ENCODE peak calls at places on chromosomes 6 and 20, in four cellular contexts. E is colonic mucosa, O is Panc1, U is fibroblast of lung. B is an unnamed sample. For H3K36me3 and H3K27me3, the result is how much of the 10 kb centered on the place peaks cover.

GRCh38 chr6:148005806-148006205 is 336.8 kb upstream of the SASH1 start:
- DNase-seq in E (no peak), U (no peak), O (no peak), B (no peak)

GRCh38 chr6:54308677-54309315 is 555 bp downstream of the TINAG start:
- DNase-seq in U (no peak), O (no peak), E (no peak), B (no peak)

GRCh38 chr6:143405381-143406154 is 44.9 kb downstream of the ADAT2 start:
- DNase-seq in E (no peak), O (no peak), U (peak), B (no peak)

GRCh38 chr20:59173938-59174496 is 10.4 kb downstream of the ZNF831 start:
- DNase-seq in U (no peak), O (no peak), E (no peak), B (no peak)

GRCh38 chr6:106165885-106166485 is 79.8 kb downstream of the PRDM1 start:
- DNase-seq in O (no peak), U (peak), E (no peak), B (no peak)

GRCh38 chr6:89749918-89750317 is 69.7 kb downstream of the MDN1 start:
- DNase-seq in O (no peak), U (peak), E (no peak), B (no peak)

GRCh38 chr6:105227292-105227628 is 47.4 kb upstream of the POPDC3 start:
- DNase-seq in O (no peak), U (no peak), E (no peak), B (no peak)

GRCh38 chr6:21992178-21992967 is 304.5 kb downstream of the PRL start:
- DNase-seq in E (no peak), U (peak), O (no peak), B (no peak)

GRCh38 chr6:132482595-132482994 is 30.3 kb downstream of the STX7 start:
- DNase-seq in O (no peak), U (no peak), E (no peak), B (no peak)

GRCh38 chr6:46022110-46022948 is 6.7 kb upstream of the CLIC5 start:
- DNase-seq in O (no peak), E (no peak), U (no peak), B (no peak)

GRCh38 chr20:2301164-2301622 is 5.4 kb downstream of the TGM3 start:
- DNase-seq in E (peak), U (peak), O (no peak), B (no peak)

GRCh38 chr20:20367681-20368413 is at the start of gene INSM1:
- DNase-seq in E (no peak), O (no peak), U (no peak), B (peak)

GRCh38 chr20:37955511-37955910 is 52.6 kb downstream of the VSTM2L start:
- DNase-seq in O (no peak), U (no peak), E (peak), B (no peak)

GRCh38 chr20:49028684-49029083 is 17.4 kb upstream of the CSE1L start:
- DNase-seq in E (no peak), O (no peak), U (peak), B (peak)

GRCh38 chr6:44386929-44387345 is 569 bp upstream of the CDC5L start:
- DNase-seq in E (peak), U (peak), O (no peak), B (no peak)

GRCh38 chr6:43873806-43874714 is 104.0 kb downstream of the VEGFA start:
- DNase-seq in O (no peak), U (no peak), E (peak), B (peak)

GRCh38 chr20:50575869-50576720 is 65.9 kb downstream of the PTPN1 start:
- DNase-seq in U (peak), O (no peak), E (peak), B (peak)

GRCh38 chr6:75272145-75272840 is 12.3 kb downstream of the TMEM30A start:
- DNase-seq in U (peak), E (no peak), O (no peak), B (no peak)

GRCh38 chr20:19460386-19460785 is 247.9 kb downstream of the SLC24A3 start:
- DNase-seq in U (peak), E (no peak), O (no peak), B (no peak)

GRCh38 chr6:22873531-22874136 is 304.3 kb downstream of the HDGFL1 start:
- DNase-seq in E (no peak), O (no peak), U (peak), B (no peak)

GRCh38 chr6:42226251-42227143 is 8.8 kb upstream of the MRPS10 start:
- DNase-seq in O (peak), E (peak), U (peak), B (no peak)

GRCh38 chr6:143676437-143677045 is 1.2 kb upstream of the PHACTR2 start:
- DNase-seq in E (no peak), U (no peak), O (no peak), B (no peak)

GRCh38 chr20:24804481-24805206 is 144.4 kb upstream of the CST7 start:
- DNase-seq in O (no peak), E (no peak), U (no peak), B (no peak)

GRCh38 chr6:36364669-36365479 is 22.6 kb downstream of the ETV7 start:
- DNase-seq in O (no peak), E (no peak), U (peak), B (no peak)

GRCh38 chr6:14046476-14047068 is 71.0 kb upstream of the CD83 start:
- DNase-seq in E (peak), U (peak), O (peak), B (peak)

GRCh38 chr6:106562001-106562400 is 67.3 kb downstream of the RTN4IP1 start:
- DNase-seq in E (no peak), O (no peak), U (no peak), B (no peak)

GRCh38 chr6:17493286-17493685 is 99.9 kb downstream of the CAP2 start:
- DNase-seq in E (no peak), O (no peak), U (peak), B (no peak)

GRCh38 chr6:150711584-150712501 is 112.2 kb downstream of the PLEKHG1 start:
- DNase-seq in U (no peak), O (no peak), E (peak), B (no peak)

GRCh38 chr6:9204171-9204570 is 768.8 kb upstream of the SLC35B3 start:
- DNase-seq in U (peak), O (peak), E (no peak), B (no peak)

GRCh38 chr20:2820896-2821869 is 5.0 kb downstream of the TMEM239 start:
- DNase-seq in O (no peak), U (no peak), E (no peak), B (peak)

GRCh38 chr6:33144373-33144772 is 47.9 kb downstream of the COL11A2 start:
- DNase-seq in O (no peak), E (no peak), U (peak), B (no peak)

GRCh38 chr20:20564279-20564678 is 148.2 kb downstream of the RALGAPA2 start:
- DNase-seq in U (no peak), O (no peak), E (no peak), B (no peak)

GRCh38 chr20:39607124-39607523 is 645.0 kb downstream of the DHX35 start:
- DNase-seq in U (peak), E (no peak), O (no peak), B (no peak)

GRCh38 chr6:151916680-151917164 is 109.2 kb downstream of the ESR1 start:
- DNase-seq in O (no peak), U (peak), E (no peak), B (no peak)

GRCh38 chr20:33160681-33161080 is 7.3 kb upstream of the BPIFA2 start:
- DNase-seq in O (no peak), U (no peak), E (no peak), B (no peak)

GRCh38 chr20:33159713-33160112 is 8.2 kb upstream of the BPIFA2 start:
- DNase-seq in U (no peak), E (no peak), O (no peak), B (no peak)

GRCh38 chr20:33162753-33163152 is 5.2 kb upstream of the BPIFA2 start:
- DNase-seq in E (no peak), O (no peak), U (no peak), B (no peak)

GRCh38 chr20:33162313-33162712 is 5.6 kb upstream of the BPIFA2 start:
- DNase-seq in O (no peak), U (no peak), E (no peak), B (no peak)

GRCh38 chr20:33158637-33159385 is 9.1 kb upstream of the BPIFA2 start:
- DNase-seq in E (no peak), O (no peak), U (no peak), B (peak)
- H3K4me3 ChIP-seq in E (no peak), O (no peak), U (no peak), B (no peak)

GRCh38 chr20:62885046-62885445 is 23.4 kb upstream of the TCFL5 start:
- DNase-seq in E (no peak), O (no peak), U (no peak), B (peak)
- H3K36me3 ChIP-seq in E (under half), O (under half), U (under half), B (under half)

GRCh38 chr20:10573273-10573950 is 100.4 kb downstream of the JAG1 start:
- DNase-seq in U (peak), E (no peak), O (no peak), B (no peak)

GRCh38 chr20:10573951-10574339 is 99.9 kb downstream of the JAG1 start:
- DNase-seq in U (no peak), E (no peak), O (no peak), B (no peak)

GRCh38 chr20:10578607-10579006 is 95.2 kb downstream of the JAG1 start:
- DNase-seq in U (peak), O (peak), E (no peak), B (no peak)

GRCh38 chr20:10577648-10578047 is 96.2 kb downstream of the JAG1 start:
- DNase-seq in E (no peak), O (no peak), U (no peak), B (no peak)

DNA sequence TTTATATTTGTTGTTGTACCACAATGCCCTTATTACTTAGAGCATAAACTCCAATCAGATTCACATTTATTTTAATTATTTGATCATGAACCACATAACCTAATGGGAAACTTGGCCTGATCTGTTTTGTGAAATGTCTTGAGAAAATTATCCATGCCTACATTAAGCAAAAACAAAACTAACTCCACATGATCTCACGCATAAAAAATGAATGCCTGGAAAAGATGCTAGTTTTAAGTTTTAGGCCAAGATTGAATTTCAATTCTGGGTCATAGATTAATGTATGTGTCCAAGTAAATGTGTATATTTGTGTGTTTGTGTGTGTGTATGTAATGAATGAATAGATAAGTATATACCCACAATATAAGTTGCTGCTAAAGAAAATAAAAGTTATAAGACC is 97.4 kb downstream of the JAG1 start:
- DNase-seq in E (no peak), U (no peak), O (no peak), B (no peak)
- H3K27me3 ChIP-seq in E (under half), U (under half), O (under half), B (under half)

GRCh38 chr20:40682104-40683045 is 6.7 kb downstream of the MAFB start:
- DNase-seq in E (no peak), O (no peak), U (no peak), B (peak)
- H3K4me3 ChIP-seq in E (no peak), O (no peak), U (no peak), B (peak)

GRCh38 chr6:158070513-158070912 is 88.8 kb downstream of the SYNJ2 start:
- DNase-seq in E (no peak), O (no peak), U (no peak), B (no peak)
- H3K36me3 ChIP-seq in E (under half), O (under half), U (under half), B (under half)